ENCODE peak calls at places on chromosomes 4 and X, in ten cellular contexts. F is fibroblast of lung, V is GM13977, L is A549, X is fibroblast of mammary gland, G is progenitor cell of endocrine pancreas, N is neural crest cell, O is left ventricle myocardium inferior, P is AG10803, S is spleen. W is an unnamed sample.

GRCh38 chr4:150491132-150492049 is 90.6 kb upstream of the MAB21L2 start:
- DNase-seq in N (no peak), F (no peak), P (no peak), L (no peak), O (no peak), S (no peak), G (no peak), V (no peak), X (no peak), W (no peak)

GRCh38 chrX:15418041-15418706 is 34.0 kb upstream of the VEGFD start:
- DNase-seq in V (no peak), G (no peak), N (no peak), S (no peak), O (no peak), L (no peak), X (peak), P (peak), F (peak), W (no peak)

GRCh38 chr4:153034681-153035080 is 98.6 kb downstream of the FHDC1 start:
- DNase-seq in F (no peak), L (no peak), N (no peak), S (no peak), O (no peak), P (no peak), X (no peak), V (no peak), G (no peak), W (no peak)

GRCh38 chrX:118508690-118509089 is 13.1 kb downstream of the DOCK11 start:
- DNase-seq in G (no peak), V (no peak), F (no peak), X (no peak), P (no peak), S (no peak), L (no peak), O (no peak), N (no peak), W (no peak)

GRCh38 chr4:119477412-119478053 is 151.1 kb downstream of the PDE5A start:
- DNase-seq in X (no peak), G (no peak), F (no peak), O (no peak), P (no peak), S (no peak), L (no peak), V (no peak), N (no peak), W (no peak)

GRCh38 chrX:31126205-31126604 is 54.4 kb upstream of the FTHL17 start:
- DNase-seq in P (peak), L (no peak), V (no peak), F (peak), G (no peak), N (no peak), S (no peak), X (peak), O (no peak), W (no peak)

GRCh38 chr4:71283642-71284257 is 55.1 kb upstream of the SLC4A4 start:
- DNase-seq in L (no peak), X (no peak), V (no peak), N (no peak), P (no peak), O (no peak), F (no peak), S (no peak), G (no peak), W (no peak)

GRCh38 chrX:130788786-130789581 is 114.0 kb downstream of the ENOX2 start:
- DNase-seq in P (no peak), F (peak), N (no peak), L (no peak), X (no peak), S (no peak), V (no peak), G (no peak), O (no peak), W (no peak)

GRCh38 chrX:65877953-65878352 is 161.9 kb downstream of the VSIG4 start:
- DNase-seq in X (no peak), N (no peak), S (no peak), L (no peak), V (no peak), O (no peak), G (no peak), F (no peak), P (no peak), W (no peak)

GRCh38 chr4:54945838-54946237 is 179.6 kb downstream of the KDR start:
- DNase-seq in F (no peak), X (no peak), L (no peak), O (no peak), P (no peak), G (no peak), N (no peak), S (no peak), V (no peak), W (no peak)

GRCh38 chr4:6773106-6773505 is 9.4 kb upstream of the KIAA0232 start:
- DNase-seq in S (no peak), O (no peak), F (no peak), V (no peak), N (no peak), P (peak), G (no peak), L (no peak), X (no peak), W (no peak)

GRCh38 chrX:15349046-15349445 is 13.7 kb upstream of the PIGA start:
- DNase-seq in F (peak), O (no peak), X (peak), N (peak), S (no peak), L (peak), V (peak), G (peak), P (peak), W (peak)

GRCh38 chr4:173014113-173014558 is 154.5 kb upstream of the GALNT7 start:
- DNase-seq in F (peak), G (no peak), P (no peak), S (no peak), O (peak), L (peak), N (peak), V (no peak), X (peak), W (no peak)

GRCh38 chrX:42219231-42219630 is 295.9 kb upstream of the CASK start:
- DNase-seq in N (no peak), G (no peak), P (peak), F (no peak), X (no peak), L (no peak), V (no peak), O (no peak), S (no peak), W (no peak)

GRCh38 chr4:74152841-74153240 is 5.1 kb upstream of the MTHFD2L start:
- DNase-seq in N (no peak), F (peak), S (no peak), X (no peak), P (no peak), L (no peak), G (no peak), O (no peak), V (no peak), W (no peak)

GRCh38 chr4:76011700-76012387 is 4.5 kb upstream of the CXCL9 start:
- DNase-seq in N (no peak), S (no peak), G (no peak), F (peak), V (peak), X (peak), O (no peak), L (no peak), P (peak), W (peak)

GRCh38 chr4:133102612-133103409 is 46.3 kb upstream of the PCDH10 start:
- DNase-seq in S (no peak), X (no peak), O (no peak), V (no peak), G (no peak), P (no peak), N (no peak), L (no peak), F (no peak), W (no peak)

GRCh38 chr4:84912741-84913140 is 53.7 kb downstream of the WDFY3 start:
- DNase-seq in P (no peak), V (no peak), S (no peak), L (no peak), X (no peak), O (no peak), N (no peak), F (no peak), G (no peak), W (no peak)

GRCh38 chr4:162061214-162061613 is 102.6 kb downstream of the FSTL5 start:
- DNase-seq in P (no peak), O (no peak), L (no peak), G (no peak), S (no peak), X (no peak), V (no peak), F (no peak), N (no peak), W (no peak)

GRCh38 chr4:94714761-94715160 is 43.0 kb upstream of the BMPR1B start:
- DNase-seq in X (peak), O (no peak), F (peak), N (no peak), V (no peak), P (peak), G (no peak), L (no peak), S (no peak), W (no peak)

GRCh38 chr4:99653921-99654890 is 3.4 kb downstream of the C4orf54 start:
- DNase-seq in N (no peak), V (no peak), X (no peak), L (no peak), O (no peak), S (no peak), G (no peak), P (peak), F (no peak), W (no peak)

GRCh38 chr4:86942185-86942666 is 7.4 kb downstream of the AFF1 start:
- DNase-seq in L (peak), X (peak), G (no peak), S (no peak), O (no peak), V (no peak), P (no peak), F (peak), N (no peak), W (no peak)

GRCh38 chrX:120514236-120514635 is 45.1 kb upstream of the LAMP2 start:
- DNase-seq in L (peak), O (no peak), F (peak), V (no peak), G (no peak), N (no peak), P (peak), X (peak), S (no peak), W (peak)

GRCh38 chr4:148986951-148987350 is 544.7 kb upstream of the NR3C2 start:
- DNase-seq in X (no peak), P (no peak), O (no peak), N (no peak), G (no peak), F (no peak), V (no peak), L (no peak), S (no peak), W (no peak)

GRCh38 chrX:54171527-54171926 is 11.5 kb downstream of the FAM120C start:
- DNase-seq in X (peak), P (peak), V (no peak), O (no peak), N (no peak), L (no peak), S (no peak), G (no peak), F (peak), W (no peak)

GRCh38 chr4:148901075-148901705 is 459.0 kb upstream of the NR3C2 start:
- DNase-seq in X (no peak), F (no peak), V (no peak), L (no peak), G (no peak), O (no peak), P (no peak), S (no peak), N (no peak), W (no peak)

GRCh38 chrX:74179071-74179470 is 124.9 kb upstream of the ZCCHC13 start:
- DNase-seq in P (peak), L (no peak), V (no peak), G (no peak), S (no peak), F (peak), O (no peak), N (no peak), X (peak), W (no peak)

GRCh38 chr4:113024373-113024772 is 25.1 kb upstream of the ANK2 start:
- DNase-seq in L (no peak), N (no peak), V (no peak), G (no peak), P (peak), X (peak), F (no peak), O (no peak), S (no peak), W (no peak)

GRCh38 chrX:76064825-76065224 is 108.0 kb upstream of the PBDC1 start:
- DNase-seq in F (no peak), O (no peak), P (no peak), L (no peak), V (no peak), X (no peak), S (no peak), N (no peak), G (no peak), W (no peak)

GRCh38 chr4:65046496-65047101 is 623.7 kb downstream of the EPHA5 start:
- DNase-seq in O (no peak), V (no peak), F (no peak), S (no peak), N (no peak), L (no peak), P (no peak), X (peak), G (no peak), W (no peak)

GRCh38 chr4:185359767-185360446 is 35.8 kb downstream of the LRP2BP start:
- DNase-seq in P (no peak), X (peak), F (peak), L (no peak), N (no peak), O (no peak), V (no peak), G (no peak), S (no peak), W (no peak)

GRCh38 chr4:173334891-173335754 is 965 bp upstream of the HMGB2 start:
- DNase-seq in O (peak), P (peak), L (peak), V (peak), G (peak), X (peak), F (peak), N (peak), S (peak), W (peak)

GRCh38 chr4:26076000-26076587 is 162.1 kb downstream of the SMIM20 start:
- DNase-seq in G (no peak), F (peak), P (peak), V (peak), O (no peak), N (no peak), X (peak), S (no peak), L (no peak), W (peak)

GRCh38 chr4:182354867-182355266 is 111.7 kb downstream of the TENM3 start:
- DNase-seq in O (no peak), G (no peak), P (peak), F (peak), L (no peak), X (peak), V (no peak), S (no peak), N (no peak), W (no peak)

GRCh38 chrX:9604111-9604907 is 139.5 kb downstream of the TBL1X start:
- DNase-seq in O (peak), V (no peak), L (no peak), S (no peak), F (no peak), N (no peak), X (peak), G (no peak), P (peak), W (no peak)

GRCh38 chr4:163681208-163681821 is 186.8 kb downstream of the TMA16 start:
- DNase-seq in N (peak), G (no peak), L (no peak), F (peak), X (peak), O (no peak), S (no peak), P (no peak), V (peak), W (peak)

GRCh38 chr4:47704693-47705325 is 133.1 kb downstream of the CORIN start:
- DNase-seq in G (no peak), O (peak), N (peak), S (no peak), F (peak), V (peak), L (no peak), X (peak), P (peak), W (peak)

DNA sequence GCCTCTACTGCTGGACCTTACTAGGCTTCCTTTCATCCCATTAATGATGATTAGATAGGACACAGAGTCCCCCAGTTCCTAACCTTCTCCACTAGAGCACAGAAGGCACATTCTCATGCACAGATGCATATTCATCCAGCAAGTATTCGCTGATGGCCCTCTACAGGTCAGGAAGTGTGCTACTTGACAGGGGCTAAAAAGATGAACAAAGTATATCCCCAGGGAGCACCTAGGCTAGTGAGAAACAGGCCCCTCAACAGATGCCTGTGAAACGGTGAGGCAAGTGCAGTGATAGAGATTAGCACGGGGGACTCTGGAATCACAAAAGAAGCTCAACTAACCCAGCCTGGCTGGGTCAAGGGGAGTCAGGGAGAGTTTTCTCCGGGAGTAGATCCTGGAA is 95.8 kb downstream of the MGST2 start:
- DNase-seq in X (peak), G (no peak), L (peak), O (no peak), S (no peak), V (no peak), N (no peak), F (no peak), P (peak), W (no peak)
- TF ChIP-seq CTCF in X (peak), G (peak), L (no peak), O (peak), S (no peak), V (peak), N (peak), F (peak), P (peak), W (no peak)

GRCh38 chr4:373062-373839 is 35.6 kb downstream of the ZNF141 start:
- DNase-seq in L (no peak), V (no peak), S (no peak), G (no peak), X (no peak), P (no peak), O (no peak), F (peak), N (no peak), W (no peak)

GRCh38 chr4:374298-375160 is 36.9 kb downstream of the ZNF141 start:
- DNase-seq in F (peak), V (no peak), S (no peak), X (no peak), N (no peak), P (no peak), L (no peak), O (no peak), G (no peak), W (no peak)
- TF ChIP-seq CTCF in F (no peak), V (no peak), S (no peak), X (no peak), N (no peak), P (no peak), L (no peak), O (no peak), G (no peak), W (no peak)

GRCh38 chr4:101790521-101791188 is at the start of gene BANK1:
- DNase-seq in F (peak), N (peak), X (no peak), L (peak), V (peak), S (peak), P (peak), O (peak), G (peak), W (peak)
- TF ChIP-seq CTCF in F (peak), N (peak), X (no peak), L (peak), V (peak), S (no peak), P (peak), O (no peak), G (peak), W (no peak)

GRCh38 chr4:43047044-43047443 is 154.5 kb downstream of the GRXCR1 start:
- DNase-seq in G (no peak), L (no peak), X (no peak), S (no peak), F (no peak), O (no peak), V (no peak), N (no peak), P (no peak), W (no peak)

DNA sequence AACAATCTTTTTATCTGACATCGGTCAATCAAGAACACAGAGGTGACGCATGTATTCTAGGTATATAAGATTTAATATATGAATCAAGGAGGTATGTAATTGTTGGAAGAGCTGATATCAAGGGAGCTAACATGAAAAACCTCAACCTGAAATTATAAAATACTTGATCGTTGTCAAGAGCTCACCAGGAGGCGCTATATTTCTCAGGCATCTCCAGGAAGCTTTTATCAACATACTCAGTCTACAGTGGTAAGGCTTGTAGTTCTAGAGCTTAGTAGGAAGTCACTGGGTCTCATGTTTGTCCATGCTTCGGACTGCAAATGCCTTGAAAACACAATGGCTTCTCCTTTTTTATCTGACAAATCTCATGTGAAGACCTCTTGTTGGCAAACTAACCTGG is 156.1 kb downstream of the GRXCR1 start:
- DNase-seq in L (no peak), S (no peak), P (no peak), V (no peak), O (no peak), F (no peak), G (no peak), N (no peak), X (no peak), W (no peak)
- TF ChIP-seq CTCF in L (no peak), S (peak), P (no peak), V (no peak), O (no peak), F (no peak), G (peak), N (no peak), X (no peak), W (no peak)

GRCh38 chr4:35725131-35725530 is 519.2 kb downstream of the ARAP2 start:
- DNase-seq in N (no peak), V (peak), G (no peak), O (no peak), L (no peak), X (no peak), P (no peak), S (no peak), F (no peak), W (no peak)
- TF ChIP-seq CTCF in N (peak), V (peak), G (peak), O (no peak), L (no peak), X (no peak), P (no peak), S (no peak), F (no peak), W (no peak)

GRCh38 chr4:52660643-52661042 is 1.5 kb upstream of the USP46 start:
- DNase-seq in G (no peak), N (no peak), P (no peak), V (no peak), L (no peak), S (no peak), F (no peak), X (no peak), O (no peak), W (no peak)

GRCh38 chr4:52659016-52659721 is at the start of gene USP46:
- DNase-seq in L (peak), N (peak), P (peak), G (peak), S (peak), F (peak), O (peak), X (peak), V (peak), W (peak)

GRCh38 chr4:52657630-52658501 is 1.2 kb downstream of the USP46 start:
- DNase-seq in N (peak), L (no peak), X (peak), V (peak), F (peak), G (no peak), P (peak), S (no peak), O (no peak), W (no peak)

GRCh38 chr4:52658671-52659015 is 458 bp downstream of the USP46 start:
- DNase-seq in N (no peak), P (no peak), O (no peak), L (peak), F (no peak), X (no peak), S (no peak), V (no peak), G (no peak), W (peak)

GRCh38 chr4:52659722-52660261 is 691 bp upstream of the USP46 start:
- DNase-seq in L (peak), O (peak), G (peak), V (peak), N (no peak), X (no peak), S (peak), F (peak), P (peak), W (peak)
- TF ChIP-seq CTCF in L (no peak), O (no peak), G (no peak), V (no peak), N (no peak), X (no peak), S (no peak), F (no peak), P (no peak), W (no peak)

GRCh38 chr4:131207589-131207988 is 1941.5 kb upstream of the PCDH10 start:
- DNase-seq in G (no peak), S (no peak), L (no peak), X (no peak), V (no peak), P (no peak), N (no peak), O (no peak), F (no peak), W (no peak)
- TF ChIP-seq CTCF in G (no peak), S (no peak), L (no peak), X (no peak), V (no peak), P (no peak), N (no peak), O (no peak), F (no peak), W (no peak)

DNA sequence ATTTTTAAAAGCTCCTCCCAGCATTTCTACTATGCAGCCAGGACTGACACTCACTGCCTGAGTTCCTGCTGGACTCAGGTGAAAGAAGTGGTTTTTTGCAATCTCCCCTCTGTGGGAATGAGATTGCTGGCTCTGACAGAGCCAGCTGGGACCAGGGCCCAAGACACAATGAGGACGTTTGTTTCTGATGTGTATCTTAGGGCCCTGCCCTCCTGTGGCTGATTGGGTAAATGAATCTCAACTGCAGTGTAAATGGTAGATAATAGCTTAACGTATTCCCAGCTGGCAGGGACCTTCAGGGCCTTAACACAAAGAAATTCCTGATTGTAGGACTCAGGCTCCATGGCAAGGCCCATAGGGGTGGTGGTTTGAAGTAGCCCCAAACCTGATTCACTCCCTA is 85.8 kb upstream of the PRPS1 start:
- DNase-seq in X (peak), S (no peak), N (peak), O (no peak), P (peak), G (no peak), L (no peak), F (peak), V (no peak), W (no peak)
- TF ChIP-seq CTCF in X (peak), S (no peak), N (peak), O (no peak), P (peak), G (peak), L (no peak), F (peak), V (peak), W (no peak)